ENCODE peak calls at places on chromosomes 16 and 17, in seven cellular contexts. One of them, this sample, is unnamed.

GRCh38 chr17:49459401-49459984 is 35.6 kb upstream of the NGFR start:
- DNase-seq in activated T-cell treated with anti-CD3 and anti-CD28 coated beads for 24 hours: no peak
- DNase-seq in BJ: no peak
- DNase-seq in T-helper 1 cell: no peak
- DNase-seq in A549: no peak
- DNase-seq in MM.1S: no peak
- DNase-seq in GM03348: no peak
- DNase-seq in this sample: no peak

GRCh38 chr17:21194688-21195087 is 19.3 kb downstream of the TMEM11 start:
- DNase-seq in activated T-cell treated with anti-CD3 and anti-CD28 coated beads for 24 hours: no peak
- DNase-seq in BJ: no peak
- DNase-seq in T-helper 1 cell: no peak
- DNase-seq in A549: no peak
- DNase-seq in MM.1S: no peak
- DNase-seq in GM03348: peak
- DNase-seq in this sample: no peak

GRCh38 chr16:59210955-59211541 is 476.9 kb upstream of the GOT2 start:
- DNase-seq in activated T-cell treated with anti-CD3 and anti-CD28 coated beads for 24 hours: no peak
- DNase-seq in BJ: peak
- DNase-seq in T-helper 1 cell: no peak
- DNase-seq in A549: peak
- DNase-seq in MM.1S: no peak
- DNase-seq in GM03348: peak
- DNase-seq in this sample: no peak

GRCh38 chr16:83060-83603 is 5.1 kb downstream of the MPG start:
- DNase-seq in activated T-cell treated with anti-CD3 and anti-CD28 coated beads for 24 hours: no peak
- DNase-seq in BJ: no peak
- DNase-seq in T-helper 1 cell: no peak
- DNase-seq in A549: no peak
- DNase-seq in MM.1S: no peak
- DNase-seq in GM03348: no peak
- DNase-seq in this sample: no peak

GRCh38 chr16:49015189-49015540 is 266.5 kb downstream of the CBLN1 start:
- DNase-seq in activated T-cell treated with anti-CD3 and anti-CD28 coated beads for 24 hours: no peak
- DNase-seq in BJ: no peak
- DNase-seq in T-helper 1 cell: no peak
- DNase-seq in A549: no peak
- DNase-seq in MM.1S: no peak
- DNase-seq in GM03348: no peak
- DNase-seq in this sample: no peak

GRCh38 chr16:67874147-67874771 is 1.4 kb downstream of the EDC4 start:
- DNase-seq in activated T-cell treated with anti-CD3 and anti-CD28 coated beads for 24 hours: no peak
- DNase-seq in BJ: no peak
- DNase-seq in T-helper 1 cell: no peak
- DNase-seq in A549: no peak
- DNase-seq in MM.1S: no peak
- DNase-seq in GM03348: no peak
- DNase-seq in this sample: no peak

GRCh38 chr16:19923396-19923795 is 38.7 kb upstream of the GPRC5B start:
- DNase-seq in activated T-cell treated with anti-CD3 and anti-CD28 coated beads for 24 hours: no peak
- DNase-seq in BJ: no peak
- DNase-seq in T-helper 1 cell: no peak
- DNase-seq in A549: no peak
- DNase-seq in MM.1S: no peak
- DNase-seq in GM03348: no peak
- DNase-seq in this sample: no peak

GRCh38 chr17:81396278-81396721 is 1.0 kb downstream of the BAHCC1 start:
- DNase-seq in activated T-cell treated with anti-CD3 and anti-CD28 coated beads for 24 hours: no peak
- DNase-seq in BJ: no peak
- DNase-seq in T-helper 1 cell: no peak
- DNase-seq in A549: no peak
- DNase-seq in MM.1S: no peak
- DNase-seq in GM03348: peak
- DNase-seq in this sample: no peak

GRCh38 chr17:20896153-20896649 is 146.6 kb downstream of the USP22 start:
- DNase-seq in activated T-cell treated with anti-CD3 and anti-CD28 coated beads for 24 hours: peak
- DNase-seq in BJ: no peak
- DNase-seq in T-helper 1 cell: peak
- DNase-seq in A549: peak
- DNase-seq in MM.1S: no peak
- DNase-seq in GM03348: peak
- DNase-seq in this sample: no peak

GRCh38 chr17:15180121-15180561 is 85.0 kb downstream of the PMP22 start:
- DNase-seq in activated T-cell treated with anti-CD3 and anti-CD28 coated beads for 24 hours: no peak
- DNase-seq in BJ: no peak
- DNase-seq in T-helper 1 cell: no peak
- DNase-seq in A549: no peak
- DNase-seq in MM.1S: no peak
- DNase-seq in GM03348: no peak
- DNase-seq in this sample: no peak

GRCh38 chr17:75321506-75321905 is 32.3 kb upstream of the SLC25A19 start:
- DNase-seq in activated T-cell treated with anti-CD3 and anti-CD28 coated beads for 24 hours: no peak
- DNase-seq in BJ: no peak
- DNase-seq in T-helper 1 cell: no peak
- DNase-seq in A549: no peak
- DNase-seq in MM.1S: no peak
- DNase-seq in GM03348: no peak
- DNase-seq in this sample: no peak

GRCh38 chr17:69961488-69962145 is 113.4 kb upstream of the KCNJ16 start:
- DNase-seq in activated T-cell treated with anti-CD3 and anti-CD28 coated beads for 24 hours: no peak
- DNase-seq in BJ: no peak
- DNase-seq in T-helper 1 cell: no peak
- DNase-seq in A549: no peak
- DNase-seq in MM.1S: peak
- DNase-seq in GM03348: no peak
- DNase-seq in this sample: no peak

GRCh38 chr16:49855280-49855821 is 561 bp downstream of the ZNF423 start:
- DNase-seq in activated T-cell treated with anti-CD3 and anti-CD28 coated beads for 24 hours: no peak
- DNase-seq in BJ: no peak
- DNase-seq in T-helper 1 cell: peak
- DNase-seq in A549: peak
- DNase-seq in MM.1S: peak
- DNase-seq in GM03348: peak
- DNase-seq in this sample: no peak

GRCh38 chr17:56982312-56982711 is 4.4 kb downstream of the SCPEP1 start:
- DNase-seq in activated T-cell treated with anti-CD3 and anti-CD28 coated beads for 24 hours: no peak
- DNase-seq in BJ: no peak
- DNase-seq in T-helper 1 cell: no peak
- DNase-seq in A549: no peak
- DNase-seq in MM.1S: peak
- DNase-seq in GM03348: no peak
- DNase-seq in this sample: no peak

GRCh38 chr17:47847341-47848197 is 3.4 kb downstream of the SP6 start:
- DNase-seq in activated T-cell treated with anti-CD3 and anti-CD28 coated beads for 24 hours: no peak
- DNase-seq in BJ: no peak
- DNase-seq in T-helper 1 cell: peak
- DNase-seq in A549: no peak
- DNase-seq in MM.1S: peak
- DNase-seq in GM03348: no peak
- DNase-seq in this sample: no peak

GRCh38 chr17:30379303-30380105 is 777 bp downstream of the CPD start:
- DNase-seq in activated T-cell treated with anti-CD3 and anti-CD28 coated beads for 24 hours: no peak
- DNase-seq in BJ: no peak
- DNase-seq in T-helper 1 cell: peak
- DNase-seq in A549: no peak
- DNase-seq in MM.1S: peak
- DNase-seq in GM03348: peak
- DNase-seq in this sample: no peak

GRCh38 chr16:72884037-72884436 is 163.9 kb downstream of the ZFHX3 start:
- DNase-seq in activated T-cell treated with anti-CD3 and anti-CD28 coated beads for 24 hours: no peak
- DNase-seq in BJ: no peak
- DNase-seq in T-helper 1 cell: no peak
- DNase-seq in A549: no peak
- DNase-seq in MM.1S: no peak
- DNase-seq in GM03348: peak
- DNase-seq in this sample: no peak

GRCh38 chr16:69131749-69132423 is 502 bp downstream of the CHTF8 start:
- DNase-seq in activated T-cell treated with anti-CD3 and anti-CD28 coated beads for 24 hours: peak
- DNase-seq in BJ: no peak
- DNase-seq in T-helper 1 cell: peak
- DNase-seq in A549: peak
- DNase-seq in MM.1S: peak
- DNase-seq in GM03348: peak
- DNase-seq in this sample: no peak

This sample was measured in HFF-Myc.